ENCODE peak calls at places on chromosomes 1 and 21, in four cellular contexts. R is H1, Q is thoracic aorta, L is pancreas. W is an unnamed sample.

GRCh38 chr1:219414250-219414649 is 198.7 kb downstream of the ZC3H11B start:
- DNase-seq in R (no peak), Q (no peak), L (no peak), W (no peak)

GRCh38 chr1:59645893-59646292 is 168.9 kb upstream of the HOOK1 start:
- DNase-seq in R (no peak), Q (no peak), L (no peak), W (no peak)

GRCh38 chr1:65489481-65489880 is 69.0 kb downstream of the LEPR start:
- DNase-seq in R (no peak), Q (no peak), L (no peak), W (no peak)

GRCh38 chr1:164735315-164736052 is 176.5 kb downstream of the PBX1 start:
- DNase-seq in R (no peak), Q (no peak), L (no peak), W (no peak)

GRCh38 chr1:201084171-201084766 is 28.0 kb downstream of the CACNA1S start:
- DNase-seq in R (no peak), Q (no peak), L (no peak), W (no peak)

GRCh38 chr21:26148071-26148470 is 22.5 kb downstream of the APP start:
- DNase-seq in R (no peak), Q (no peak), L (no peak), W (no peak)

GRCh38 chr1:57916034-57916433 is 492.2 kb upstream of the DAB1 start:
- DNase-seq in R (no peak), Q (no peak), L (no peak), W (no peak)

GRCh38 chr1:229199892-229200291 is 71.0 kb upstream of the RAB4A start:
- DNase-seq in R (no peak), Q (no peak), L (no peak), W (no peak)

GRCh38 chr1:38579056-38579455 is 280.5 kb downstream of the RRAGC start:
- DNase-seq in R (no peak), Q (no peak), L (no peak), W (no peak)

GRCh38 chr1:113783254-113784103 is 24.2 kb upstream of the PHTF1 start:
- DNase-seq in R (no peak), Q (no peak), L (peak; percentile 28), W (no peak)

GRCh38 chr21:15058718-15059316 is 6.0 kb downstream of the NRIP1 start:
- DNase-seq in R (no peak), Q (no peak), L (no peak), W (no peak)

GRCh38 chr1:72635719-72636118 is 353.4 kb upstream of the NEGR1 start:
- DNase-seq in R (no peak), Q (no peak), L (no peak), W (no peak)

GRCh38 chr1:206635983-206636354 is 633 bp downstream of the DYRK3 start:
- DNase-seq in R (no peak), Q (no peak), L (no peak), W (no peak)

GRCh38 chr1:167605576-167605975 is 24.5 kb upstream of the RCSD1 start:
- DNase-seq in R (no peak), Q (no peak), L (no peak), W (no peak)

GRCh38 chr1:64745986-64746940 is 1.4 kb downstream of the RAVER2 start:
- DNase-seq in R (no peak), Q (no peak), L (no peak), W (no peak)

GRCh38 chr1:221263831-221264767 is 384.9 kb downstream of the HLX start:
- DNase-seq in R (peak; percentile 9), Q (peak; percentile 38), L (peak; percentile 30), W (peak; percentile 61)

GRCh38 chr1:116786049-116786448 is 31.8 kb downstream of the CD2 start:
- DNase-seq in R (no peak), Q (no peak), L (no peak), W (no peak)

GRCh38 chr1:44829506-44830384 is 13.3 kb downstream of the PTCH2 start:
- DNase-seq in R (no peak), Q (no peak), L (peak; percentile 14), W (no peak)

GRCh38 chr1:208917719-208918118 is 665.8 kb upstream of the CAMK1G start:
- DNase-seq in R (no peak), Q (no peak), L (no peak), W (no peak)

GRCh38 chr1:45103534-45103933 is 91.5 kb downstream of the UROD start:
- DNase-seq in R (no peak), Q (no peak), L (no peak), W (no peak)

GRCh38 chr1:216903389-216903754 is 180.1 kb upstream of the ESRRG start:
- DNase-seq in R (no peak), Q (no peak), L (no peak), W (no peak)
- H3K27ac ChIP-seq in R (no peak overlapping the region), Q (no peak overlapping the region), L (no peak overlapping the region), W (no peak overlapping the region)

GRCh38 chr21:38134084-38134873 is 122.5 kb upstream of the KCNJ15 start:
- DNase-seq in R (no peak), Q (no peak), L (no peak), W (no peak)
- H3K4me1 ChIP-seq in R (no peaks in the 10 kb centered on the region), Q (peaks cover 8% of the 10 kb centered on the region), L (peaks cover under 1% of the 10 kb centered on the region), W (no peaks in the 10 kb centered on the region)

GRCh38 chr21:43867332-43867703 is 2.3 kb downstream of the AGPAT3 start:
- DNase-seq in R (no peak), Q (no peak), L (no peak), W (no peak)
- H3K27ac ChIP-seq in R (no peak overlapping the region), Q (no peak overlapping the region), L (peak overlapping the region; percentile 69), W (no peak overlapping the region)

GRCh38 chr1:155241069-155241679 is 14.1 kb downstream of the ENTREP3 start:
- DNase-seq in R (no peak), Q (no peak), L (peak; percentile 77), W (no peak)

GRCh38 chr1:155245163-155245524 is 10.1 kb downstream of the ENTREP3 start:
- DNase-seq in R (no peak), Q (no peak), L (no peak), W (no peak)

GRCh38 chr1:155242805-155243358 is 12.4 kb downstream of the ENTREP3 start:
- DNase-seq in R (no peak), Q (no peak), L (no peak), W (no peak)

GRCh38 chr1:155244368-155245162 is 10.7 kb downstream of the ENTREP3 start:
- DNase-seq in R (peak; percentile 97), Q (peak; percentile 97), L (peak; percentile 97), W (peak; percentile 83)

DNA sequence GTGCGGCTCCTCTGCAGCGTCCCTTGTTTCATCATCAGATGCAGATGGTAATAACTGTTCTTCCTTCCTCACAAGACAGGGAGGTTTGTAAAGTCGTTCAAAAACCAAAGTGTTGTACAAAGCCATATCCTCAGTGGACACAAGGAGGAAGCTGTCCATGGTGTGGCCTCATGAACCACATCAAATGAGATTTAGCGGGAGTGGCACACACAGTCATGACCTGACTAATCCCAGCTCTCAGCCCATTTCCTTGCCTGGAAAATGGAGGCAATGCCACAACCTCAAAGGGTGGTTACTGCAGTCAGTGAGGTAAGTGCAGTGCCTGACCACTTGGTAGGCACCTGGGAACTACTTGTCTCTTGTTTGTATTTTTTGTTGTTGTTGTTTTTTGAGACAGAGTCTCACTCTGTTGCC is 13.4 kb downstream of the ENTREP3 start:
- DNase-seq in R (no peak), Q (no peak), L (no peak), W (no peak)
- H3K4me1 ChIP-seq in R (peaks cover 4% of the 10 kb centered on the region), Q (peaks cover 37% of the 10 kb centered on the region), L (no peaks in the 10 kb centered on the region), W (peaks cover 5% of the 10 kb centered on the region)

DNA sequence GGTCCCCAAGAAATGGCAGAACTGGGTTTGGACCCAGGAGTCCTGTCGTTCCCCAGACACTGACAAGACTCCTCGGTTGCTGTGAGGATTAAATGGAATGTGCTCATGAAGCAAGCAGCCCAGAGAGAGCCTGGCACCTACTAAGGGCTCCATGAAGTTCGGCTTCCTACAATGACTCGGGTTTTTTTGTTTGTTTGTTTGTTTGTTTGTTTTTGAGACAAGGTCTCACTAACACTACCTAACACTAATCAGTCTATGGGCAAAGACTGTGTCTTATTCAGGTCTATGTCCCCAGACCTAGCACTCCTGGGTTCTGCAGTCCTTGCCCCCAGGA is 3.4 kb upstream of the LACTBL1 start:
- DNase-seq in R (no peak), Q (no peak), L (no peak), W (no peak)
- H3K27ac ChIP-seq in R (no peak overlapping the region), Q (no peak overlapping the region), L (no peak overlapping the region), W (no peak overlapping the region)

DNA sequence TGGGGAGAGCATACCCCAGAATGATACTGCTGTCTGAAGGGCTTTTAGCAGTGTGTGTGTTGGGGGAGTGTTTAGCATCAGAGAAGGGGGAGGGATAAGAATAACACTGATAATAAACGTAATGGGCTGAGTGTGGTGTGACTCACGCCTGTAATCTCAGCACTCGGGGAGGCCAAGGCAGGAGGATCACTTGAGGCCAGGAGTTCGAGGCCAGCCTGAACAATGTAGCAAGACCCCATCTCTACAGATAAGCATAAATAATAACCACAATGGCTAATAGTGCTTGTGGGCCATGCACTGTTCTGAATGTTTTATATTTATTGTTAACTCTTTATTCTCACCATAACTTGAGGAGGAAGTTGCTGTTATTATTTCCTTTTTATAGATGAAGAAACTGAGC is 2.6 kb upstream of the LEFTY2 start:
- DNase-seq in R (no peak), Q (no peak), L (no peak), W (no peak)
- H3K4me1 ChIP-seq in R (peaks cover 23% of the 10 kb centered on the region), Q (peaks cover 22% of the 10 kb centered on the region), L (no peaks in the 10 kb centered on the region), W (peaks cover 17% of the 10 kb centered on the region)

DNA sequence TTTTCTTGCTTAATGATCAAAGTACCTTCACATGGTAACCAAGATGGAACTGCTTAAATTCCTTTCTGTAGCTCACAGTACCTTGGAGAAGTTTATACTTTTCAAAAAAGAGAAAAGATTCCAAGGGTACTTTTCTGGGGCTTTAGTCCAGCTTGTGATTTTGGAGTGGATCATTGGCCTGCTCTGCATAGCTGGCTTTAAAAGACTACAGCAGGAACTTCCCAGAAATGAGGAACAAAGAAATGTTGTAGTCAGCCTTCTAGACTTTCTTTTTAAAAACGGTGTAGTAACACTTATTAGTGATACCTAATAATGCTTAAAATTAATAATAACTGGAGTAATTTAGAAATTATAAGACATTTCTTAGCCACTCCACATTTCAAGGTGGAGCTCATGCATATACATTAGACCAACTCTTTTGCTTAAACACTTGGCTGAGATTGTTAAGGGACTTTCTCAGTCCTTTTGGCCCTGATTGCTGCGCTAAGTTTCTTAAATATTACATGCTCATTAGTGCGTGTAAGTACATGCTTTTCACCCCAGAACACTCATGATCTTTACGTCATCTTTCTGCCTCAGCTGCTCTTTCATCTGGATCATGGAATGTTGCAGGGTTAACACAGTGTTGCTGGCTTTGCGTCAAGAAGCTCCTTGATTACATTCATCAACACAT is 57.3 kb downstream of the SDCCAG8 start:
- DNase-seq in R (no peak), Q (no peak), L (no peak), W (no peak)
- H3K27ac ChIP-seq in R (no peak overlapping the region), Q (no peak overlapping the region), L (no peak overlapping the region), W (no peak overlapping the region)

W was measured in iPS DF 6.9.